ENCODE peak calls at places on chromosome 18, in four cellular contexts. D is A549, R is HCT116, M is GM23338. Y is an unnamed sample.

GRCh38 chr18:7750095-7750663 is 183.1 kb downstream of the PTPRM start:
- DNase-seq in D (no peak), M (no peak), R (no peak), Y (no peak)

GRCh38 chr18:54240629-54241107 is 16.2 kb upstream of the MBD2 start:
- DNase-seq in R (no peak), M (no peak), D (no peak), Y (no peak)

GRCh38 chr18:32769242-32770180 is 3.3 kb downstream of the KLHL14 start:
- DNase-seq in R (no peak), D (no peak), M (peak), Y (no peak)

GRCh38 chr18:424071-424868 is 76.2 kb downstream of the COLEC12 start:
- DNase-seq in R (no peak), D (no peak), M (no peak), Y (no peak)

GRCh38 chr18:48123965-48124364 is 193.5 kb upstream of the SMAD2 start:
- DNase-seq in R (no peak), M (no peak), D (no peak), Y (no peak)

GRCh38 chr18:67519582-67519981 is 3.1 kb upstream of the DSEL start:
- DNase-seq in M (no peak), R (no peak), D (no peak), Y (no peak)

GRCh38 chr18:14978962-14979535 is 231.1 kb downstream of the ANKRD30B start:
- DNase-seq in D (peak), M (peak), R (no peak), Y (no peak)

GRCh38 chr18:60675801-60676200 is 303.2 kb upstream of the MC4R start:
- DNase-seq in R (no peak), M (no peak), D (no peak), Y (no peak)

GRCh38 chr18:24026457-24026856 is 11.9 kb downstream of the TTC39C start:
- DNase-seq in D (no peak), R (no peak), M (no peak), Y (no peak)

GRCh38 chr18:26863921-26864497 is 1.5 kb downstream of the AQP4 start:
- DNase-seq in R (no peak), M (peak), D (no peak), Y (no peak)

GRCh38 chr18:30694773-30695172 is 347.8 kb downstream of the DSC3 start:
- DNase-seq in R (no peak), M (no peak), D (no peak), Y (no peak)

GRCh38 chr18:25181993-25182392 is 170.0 kb downstream of the ZNF521 start:
- DNase-seq in R (no peak), M (no peak), D (no peak), Y (no peak)

GRCh38 chr18:63749489-63749888 is 25.7 kb upstream of the SERPINB7 start:
- DNase-seq in D (no peak), M (no peak), R (no peak), Y (no peak)
- H3K4me2 ChIP-seq in D (no peak), M (no peak), R (no peak), Y (no peak)

GRCh38 chr18:42976869-42977268 is 138.6 kb downstream of the RIT2 start:
- DNase-seq in M (no peak), R (no peak), D (no peak), Y (no peak)

DNA sequence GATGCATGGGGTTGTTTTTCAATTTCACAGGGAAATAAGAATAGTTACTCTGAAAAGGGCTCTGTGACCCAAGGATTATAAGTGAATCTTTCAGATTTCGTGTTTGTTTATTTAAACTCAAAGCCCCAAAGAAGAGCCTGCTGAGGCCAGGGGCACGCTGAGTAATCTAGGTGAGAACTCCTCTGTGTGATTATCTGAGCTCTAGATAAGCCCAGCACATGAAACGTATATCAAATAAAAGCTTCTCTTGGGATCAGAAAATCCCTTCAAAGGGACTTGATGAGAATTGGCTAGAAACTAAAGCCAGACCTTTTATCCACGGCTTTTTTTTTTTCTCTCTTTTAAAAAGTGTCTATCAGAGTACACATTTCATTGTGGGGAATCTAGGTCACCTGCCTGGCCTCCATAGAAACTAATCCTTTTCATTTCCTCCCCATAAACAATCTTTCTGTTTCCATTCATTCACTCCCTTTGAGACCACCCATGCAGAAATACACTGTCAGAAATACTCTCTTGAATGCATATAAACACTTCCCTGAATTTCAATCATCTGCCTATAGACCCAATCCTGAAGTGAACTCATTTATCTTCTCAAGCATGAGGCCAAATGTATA is 137.4 kb downstream of the RIT2 start:
- DNase-seq in R (no peak), M (no peak), D (no peak), Y (no peak)
- H3K4me2 ChIP-seq in R (no peak), M (peak), D (no peak), Y (no peak)

GRCh38 chr18:63135101-63135500 is 184.5 kb downstream of the BCL2 start:
- DNase-seq in D (no peak), R (no peak), M (no peak), Y (no peak)

GRCh38 chr18:63130176-63130575 is 189.4 kb downstream of the BCL2 start:
- DNase-seq in M (no peak), D (no peak), R (no peak), Y (no peak)

GRCh38 chr18:63131106-63131943 is 188.2 kb downstream of the BCL2 start:
- DNase-seq in D (peak), R (no peak), M (peak), Y (no peak)

GRCh38 chr18:63131944-63132818 is 187.4 kb downstream of the BCL2 start:
- DNase-seq in M (no peak), R (no peak), D (no peak), Y (no peak)

GRCh38 chr18:63132819-63133200 is 186.8 kb downstream of the BCL2 start:
- DNase-seq in M (no peak), R (no peak), D (no peak), Y (no peak)
- H3K4me2 ChIP-seq in M (no peak), R (no peak), D (no peak), Y (peak)

DNA sequence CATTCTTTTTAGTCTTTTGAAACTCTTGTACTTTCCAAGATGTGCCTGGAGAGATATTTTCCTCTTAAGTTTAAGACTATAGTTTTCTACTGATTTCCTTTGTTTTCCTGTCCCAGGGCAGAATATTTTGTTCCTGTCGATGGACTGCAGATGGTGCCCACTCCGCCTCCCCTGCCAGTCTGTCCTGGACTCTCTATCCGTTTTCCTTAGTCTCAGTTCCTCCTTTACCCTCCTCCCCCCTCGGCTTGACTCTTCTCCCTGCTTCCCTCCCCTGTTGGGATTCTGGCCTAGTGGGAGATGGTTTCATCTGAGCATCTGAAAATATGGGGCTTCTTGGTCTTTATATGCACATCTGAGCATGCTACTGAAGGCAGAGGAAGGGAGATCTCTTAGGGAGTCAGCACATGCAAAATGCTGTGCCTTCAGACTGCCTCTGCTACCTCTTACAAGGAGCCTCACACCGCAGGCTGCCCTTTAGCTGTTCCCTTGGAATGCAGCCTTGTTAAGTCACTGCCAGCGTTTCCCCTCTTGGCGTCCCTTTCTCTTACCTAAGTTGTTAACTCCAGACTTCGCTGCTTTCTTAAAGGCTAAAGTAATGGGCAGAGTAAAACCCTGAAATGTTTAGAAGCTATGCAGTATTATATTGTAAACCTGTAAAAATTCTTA is 49.6 kb downstream of the LDLRAD4 start:
- DNase-seq in M (peak), R (no peak), D (no peak), Y (no peak)
- H3K4me2 ChIP-seq in M (no peak), R (no peak), D (no peak), Y (no peak)

DNA sequence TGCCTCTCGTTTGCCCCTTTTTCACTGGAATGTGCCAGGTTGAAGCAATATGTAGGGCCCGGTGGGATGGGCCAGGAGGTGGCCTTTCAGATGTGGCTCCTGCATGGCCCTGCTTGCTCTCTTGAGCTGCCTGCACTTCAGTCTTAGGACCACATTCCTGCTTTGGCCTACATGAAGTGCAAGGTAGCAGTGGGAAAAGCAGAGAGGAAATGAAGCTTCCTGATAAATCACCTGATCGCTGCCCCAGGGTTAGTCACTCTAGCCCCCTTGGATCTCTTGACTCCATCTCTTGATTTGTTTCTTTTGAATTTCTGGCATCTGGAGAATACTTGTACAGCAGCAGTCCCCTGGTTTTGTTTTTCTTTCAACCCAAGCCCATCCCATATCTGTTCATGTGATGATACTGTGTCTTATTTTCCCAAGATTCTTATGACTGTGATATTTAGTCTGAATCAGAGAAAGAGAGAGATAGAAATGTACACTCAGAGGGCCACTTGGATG is 170.0 kb downstream of the NEDD4L start:
- DNase-seq in D (no peak), R (no peak), M (no peak), Y (no peak)
- H3K4me2 ChIP-seq in D (no peak), R (no peak), M (no peak), Y (peak)